ENCODE peak calls at places on chromosome 21, in six cellular contexts. U is neural crest cell, V is neural progenitor cell, C is uterus, H is astrocyte of the spinal cord, T is A549. Q is an unnamed sample.

GRCh38 chr21:39451332-39452206 is at the start of gene SH3BGR:
- DNase-seq in U (no peak), V (peak), C (no peak), H (no peak), T (no peak), Q (no peak)

GRCh38 chr21:33783173-33783572 is 132.4 kb downstream of the ATP5PO start:
- DNase-seq in U (no peak), V (no peak), C (no peak), H (no peak), T (no peak), Q (no peak)

GRCh38 chr21:28374881-28375280 is 617.8 kb downstream of the LTN1 start:
- DNase-seq in U (no peak), V (no peak), C (no peak), H (no peak), T (no peak), Q (no peak)

GRCh38 chr21:36320421-36321324 is 676 bp downstream of the MORC3 start:
- DNase-seq in U (peak), V (no peak), C (peak), H (peak), T (peak), Q (peak)

GRCh38 chr21:37032877-37033471 is 26.5 kb downstream of the RIPPLY3 start:
- DNase-seq in U (no peak), V (no peak), C (no peak), H (peak), T (peak), Q (no peak)

GRCh38 chr21:16644690-16645089 is 868.2 kb upstream of the CXADR start:
- DNase-seq in U (no peak), V (no peak), C (no peak), H (no peak), T (no peak), Q (no peak)

GRCh38 chr21:38913120-38913975 is 107.6 kb downstream of the ETS2 start:
- DNase-seq in U (peak), V (peak), C (peak), H (peak), T (peak), Q (peak)

GRCh38 chr21:39422468-39423241 is 22.9 kb downstream of the LCA5L start:
- DNase-seq in U (no peak), V (peak), C (no peak), H (no peak), T (no peak), Q (no peak)

GRCh38 chr21:41579692-41580091 is 71.7 kb upstream of the TMPRSS2 start:
- DNase-seq in U (no peak), V (no peak), C (no peak), H (no peak), T (no peak), Q (no peak)

GRCh38 chr21:46264046-46264689 is 21.2 kb downstream of the MCM3AP start:
- DNase-seq in U (no peak), V (no peak), C (no peak), H (no peak), T (no peak), Q (no peak)

GRCh38 chr21:17742181-17742580 is 77.0 kb downstream of the C21orf91 start:
- DNase-seq in U (no peak), V (no peak), C (no peak), H (no peak), T (no peak), Q (no peak)

GRCh38 chr21:34781508-34781907 is 112.7 kb downstream of the CLIC6 start:
- DNase-seq in U (no peak), V (no peak), C (no peak), H (no peak), T (no peak), Q (no peak)

GRCh38 chr21:28704746-28705145 is 287.9 kb downstream of the LTN1 start:
- DNase-seq in U (no peak), V (no peak), C (peak), H (peak), T (no peak), Q (no peak)

GRCh38 chr21:46079357-46080170 is 18.3 kb upstream of the COL6A2 start:
- DNase-seq in U (no peak), V (no peak), C (peak), H (peak), T (no peak), Q (peak)

GRCh38 chr21:41499920-41500319 is 8.0 kb downstream of the TMPRSS2 start:
- DNase-seq in U (no peak), V (no peak), C (no peak), H (no peak), T (no peak), Q (no peak)

GRCh38 chr21:26443867-26444266 is 129.2 kb downstream of the CYYR1 start:
- DNase-seq in U (no peak), V (no peak), C (no peak), H (peak), T (no peak), Q (no peak)

GRCh38 chr21:14825405-14826032 is 239.3 kb downstream of the NRIP1 start:
- DNase-seq in U (no peak), V (no peak), C (no peak), H (no peak), T (no peak), Q (no peak)

GRCh38 chr21:23936224-23936623 is 1671.1 kb downstream of the MRPL39 start:
- DNase-seq in U (no peak), V (peak), C (no peak), H (peak), T (peak), Q (no peak)
- TF ChIP-seq CTCF in U (peak), V (peak), C (no peak), H (peak), T (no peak), Q (peak)

DNA sequence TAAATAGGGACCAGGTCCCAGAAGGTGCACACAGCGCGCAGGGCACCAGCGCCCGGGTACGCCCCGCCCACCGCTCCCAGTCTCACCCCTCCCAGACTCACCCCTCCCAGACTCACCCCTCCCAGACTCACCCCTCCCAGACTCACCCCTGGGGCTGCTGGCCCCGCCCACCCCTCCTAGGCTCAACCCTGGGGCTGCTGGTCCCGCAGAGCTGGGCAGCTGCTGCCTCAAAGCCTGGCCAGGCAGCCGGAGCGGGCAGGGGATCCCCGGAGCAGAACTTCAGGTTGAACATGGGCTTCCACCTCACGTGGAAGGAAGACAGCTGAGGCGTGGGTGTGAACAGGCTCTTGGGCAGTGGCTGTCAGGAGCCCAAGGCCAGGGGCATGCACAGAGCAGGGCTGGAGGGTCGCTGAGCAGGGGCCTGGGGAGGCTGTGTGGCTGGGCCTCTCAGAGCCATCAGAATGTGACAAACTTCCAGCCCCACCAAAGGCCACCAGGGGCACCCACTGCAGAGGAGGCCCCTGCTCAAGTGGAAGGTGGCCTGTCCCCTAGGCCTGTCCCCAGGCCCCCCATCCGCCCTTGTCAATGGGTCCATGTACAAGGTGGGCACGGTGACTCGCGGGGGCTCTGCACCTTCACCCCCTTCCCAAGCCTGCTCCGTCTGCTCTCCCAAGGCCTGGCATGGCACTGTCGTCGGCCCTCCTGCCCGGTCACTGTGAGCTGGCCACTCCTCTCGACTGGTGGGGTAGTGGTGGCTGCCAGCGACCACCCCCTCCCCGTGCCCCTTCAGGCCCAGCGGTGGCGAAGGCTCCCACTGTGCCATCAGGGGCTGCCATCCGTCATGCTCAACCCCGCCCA is 20.4 kb upstream of the SUMO3 start:
- DNase-seq in U (no peak), V (no peak), C (no peak), H (no peak), T (no peak), Q (no peak)
- TF ChIP-seq CTCF in U (no peak), V (peak), C (no peak), H (no peak), T (no peak), Q (peak)

DNA sequence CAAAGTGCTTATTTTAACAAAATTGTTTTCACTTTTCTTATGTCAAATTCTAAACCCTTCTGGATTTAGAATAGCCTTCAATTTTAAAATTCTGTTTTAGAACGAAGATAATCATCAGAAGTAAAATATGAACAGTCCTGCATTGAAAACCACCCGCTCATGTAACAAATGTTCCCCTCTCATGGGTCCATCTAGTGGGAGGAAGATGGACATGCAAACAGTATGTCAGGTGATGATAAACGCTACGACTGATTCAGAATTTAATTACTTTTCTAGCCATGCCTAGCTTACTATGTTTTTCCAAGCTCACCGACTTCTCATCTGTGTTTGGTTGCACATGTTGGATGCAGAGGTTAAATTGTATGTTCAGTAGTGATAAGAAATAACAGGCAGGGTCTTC is 23.5 kb downstream of the SOD1 start:
- DNase-seq in U (no peak), V (no peak), C (no peak), H (no peak), T (no peak), Q (no peak)
- TF ChIP-seq CTCF in U (peak), V (peak), C (no peak), H (no peak), T (no peak), Q (no peak)

DNA sequence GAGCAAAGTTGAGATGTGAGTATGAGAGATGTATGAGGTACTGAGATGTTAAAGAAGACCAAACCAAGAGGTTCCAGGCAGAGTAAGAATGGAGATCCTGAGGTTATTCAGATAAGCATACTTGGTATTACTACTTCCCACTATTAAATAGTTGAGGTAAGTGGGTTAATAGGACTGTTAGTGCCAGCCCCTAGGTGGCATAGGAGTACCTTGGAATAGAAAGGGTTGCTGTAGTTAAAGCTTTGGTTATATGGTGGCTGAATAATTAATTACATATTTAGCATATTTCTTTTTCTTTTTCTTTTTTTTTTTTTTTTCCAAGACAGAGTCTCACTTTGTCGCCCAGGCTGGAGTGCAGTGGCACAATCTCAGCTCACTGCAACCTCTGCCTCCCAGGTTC is 397.9 kb upstream of the TMPRSS15 start:
- DNase-seq in U (no peak), V (no peak), C (no peak), H (peak), T (peak), Q (no peak)
- TF ChIP-seq CTCF in U (peak), V (peak), C (no peak), H (peak), T (no peak), Q (peak)